ENCODE peak calls at places on chromosomes 16 and 17, in ten cellular contexts. L is uterus; Z is fibroblast of lung; T is upper lobe of right lung; N is GM23248; Y is upper lobe of left lung; A is CD8-positive, alpha-beta T cell; Q is body of pancreas; B is cardiac muscle cell; W is suprapubic skin. O is an unnamed sample. For H3K9me3, the result is how much of the 10 kb centered on the place peaks cover.

GRCh38 chr16:27952811-27953210 is 110.7 kb downstream of the GSG1L start:
- DNase-seq in L (no peak), Z (no peak), T (no peak), N (no peak), Y (no peak), A (no peak), Q (no peak), B (no peak), W (peak), O (no peak)

GRCh38 chr17:29219378-29220047 is 27.1 kb upstream of the CRYBA1 start:
- DNase-seq in L (peak), Z (peak), T (peak), N (peak), Y (no peak), A (peak), Q (peak), B (peak), W (peak), O (peak)

GRCh38 chr17:22090263-22090935 is 398.1 kb downstream of the KCNJ18 start:
- DNase-seq in L (no peak), Z (no peak), T (no peak), N (no peak), Y (no peak), A (no peak), Q (no peak), B (no peak), W (no peak), O (no peak)

GRCh38 chr16:86214326-86215232 is 295.7 kb upstream of the FOXF1 start:
- DNase-seq in L (no peak), Z (peak), T (peak), N (no peak), Y (no peak), A (no peak), Q (peak), B (no peak), W (no peak), O (no peak)

GRCh38 chr17:228223-228615 is 46.8 kb upstream of the DOC2B start:
- DNase-seq in L (no peak), Z (no peak), T (peak), N (no peak), Y (no peak), A (no peak), Q (no peak), B (no peak), W (peak), O (no peak)

GRCh38 chr17:29237476-29238132 is 9.1 kb upstream of the CRYBA1 start:
- DNase-seq in L (no peak), Z (peak), T (no peak), N (peak), Y (no peak), A (no peak), Q (no peak), B (no peak), W (no peak), O (no peak)

GRCh38 chr16:4698321-4699029 is 5.1 kb downstream of the NUDT16L1 start:
- DNase-seq in L (no peak), Z (no peak), T (no peak), N (no peak), Y (peak), A (no peak), Q (no peak), B (no peak), W (no peak), O (no peak)

GRCh38 chr17:50364715-50365114 is 8.3 kb downstream of the MRPL27 start:
- DNase-seq in L (no peak), Z (no peak), T (no peak), N (peak), Y (peak), A (no peak), Q (no peak), B (no peak), W (peak), O (no peak)

GRCh38 chr17:43416998-43417891 is 18.5 kb downstream of the ARL4D start:
- DNase-seq in L (peak), Z (peak), T (peak), N (peak), Y (no peak), A (no peak), Q (no peak), B (peak), W (peak), O (no peak)

GRCh38 chr17:68424861-68425260 is 32.4 kb downstream of the WIPI1 start:
- DNase-seq in L (no peak), Z (no peak), T (peak), N (no peak), Y (peak), A (no peak), Q (peak), B (no peak), W (peak), O (no peak)

GRCh38 chr17:72158895-72159885 is 38.4 kb downstream of the SOX9 start:
- DNase-seq in L (no peak), Z (peak), T (no peak), N (no peak), Y (no peak), A (no peak), Q (no peak), B (no peak), W (no peak), O (no peak)

GRCh38 chr16:1082952-1083675 is 10.6 kb downstream of the SSTR5 start:
- DNase-seq in L (no peak), Z (no peak), T (no peak), N (no peak), Y (peak), A (no peak), Q (no peak), B (no peak), W (no peak), O (no peak)

GRCh38 chr17:71304498-71305158 is 816.2 kb upstream of the SOX9 start:
- DNase-seq in L (no peak), Z (no peak), T (no peak), N (no peak), Y (no peak), A (no peak), Q (no peak), B (no peak), W (no peak), O (no peak)

GRCh38 chr17:18889658-18890057 is 31.7 kb downstream of the PRPSAP2 start:
- DNase-seq in L (no peak), Z (no peak), T (no peak), N (no peak), Y (no peak), A (no peak), Q (no peak), B (no peak), W (no peak), O (no peak)

GRCh38 chr16:84833542-84834402 is 14.0 kb downstream of the CRISPLD2 start:
- DNase-seq in L (no peak), Z (peak), T (no peak), N (no peak), Y (peak), A (no peak), Q (no peak), B (no peak), W (no peak), O (no peak)

GRCh38 chr16:1619976-1620375 is 7.8 kb downstream of the CRAMP1 start:
- DNase-seq in L (no peak), Z (no peak), T (no peak), N (no peak), Y (no peak), A (no peak), Q (no peak), B (no peak), W (no peak), O (no peak)

GRCh38 chr16:85961988-85962915 is 63.3 kb downstream of the IRF8 start:
- DNase-seq in L (no peak), Z (no peak), T (no peak), N (no peak), Y (no peak), A (no peak), Q (no peak), B (peak), W (no peak), O (no peak)

GRCh38 chr16:4435668-4436067 is 10.0 kb downstream of the DNAJA3 start:
- DNase-seq in L (no peak), Z (peak), T (no peak), N (peak), Y (no peak), A (no peak), Q (no peak), B (no peak), W (no peak), O (no peak)

GRCh38 chr16:19458722-19459379 is 41.2 kb downstream of the TMC5 start:
- DNase-seq in L (no peak), Z (no peak), T (no peak), N (no peak), Y (peak), A (no peak), Q (no peak), B (no peak), W (no peak), O (no peak)

GRCh38 chr16:2008009-2008526 is 1.6 kb downstream of the ZNF598 start:
- DNase-seq in L (no peak), Z (peak), T (no peak), N (peak), Y (peak), A (peak), Q (peak), B (no peak), W (peak), O (no peak)

GRCh38 chr16:49250689-49251088 is 30.9 kb downstream of the CBLN1 start:
- DNase-seq in L (no peak), Z (no peak), T (no peak), N (no peak), Y (no peak), A (no peak), Q (no peak), B (no peak), W (no peak), O (no peak)
- H3K9me3 ChIP-seq in L (under half), Z (under half), T (under half), N (under half), Y (under half), A (under half), Q (under half), B (under half), W (under half), O (under half)

DNA sequence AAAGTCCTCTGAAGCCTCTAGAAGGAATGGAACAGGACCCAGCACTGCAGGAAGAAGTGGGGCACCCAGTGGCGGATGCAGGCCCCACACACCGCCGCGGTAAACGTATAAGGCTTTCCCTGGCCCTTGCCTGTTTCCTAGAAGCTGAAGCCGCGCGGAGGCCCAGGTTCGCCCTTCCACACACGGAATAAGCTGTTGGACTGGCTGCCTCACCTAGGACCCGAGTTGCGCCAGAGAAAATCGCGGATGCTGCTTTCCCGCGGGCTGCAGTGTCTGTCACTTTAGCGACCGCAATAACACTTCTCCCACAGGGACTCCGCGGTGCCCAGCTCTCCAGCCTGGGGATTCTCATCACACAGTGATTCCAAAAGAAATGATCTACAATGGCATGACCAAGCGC is 1736.9 kb downstream of the TP53TG3F start:
- DNase-seq in L (no peak), Z (no peak), T (peak), N (no peak), Y (peak), A (no peak), Q (no peak), B (no peak), W (no peak), O (no peak)
- H3K9me3 ChIP-seq in L (under half), Z (under half), T (under half), N (under half), Y (under half), A (under half), Q (under half), B (under half), W (under half), O (under half)

DNA sequence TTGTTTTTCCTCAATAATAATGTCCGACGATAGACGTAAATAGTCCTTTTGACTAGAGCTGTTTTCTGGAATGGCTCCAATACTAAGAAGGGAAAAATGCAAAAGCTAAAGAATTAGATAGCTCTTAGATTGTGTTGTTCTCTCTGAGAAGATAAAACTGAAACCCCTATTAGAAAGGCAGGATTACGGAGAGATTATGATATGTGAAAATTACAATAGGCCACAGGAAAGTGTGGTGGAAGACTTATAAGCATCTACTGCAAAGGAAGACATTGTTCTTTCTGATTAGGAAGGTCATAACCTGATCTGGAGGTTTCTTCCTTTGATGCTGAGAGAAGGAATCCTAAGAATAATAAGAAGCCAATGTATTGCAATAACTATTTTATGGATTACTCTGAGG is 33.5 kb upstream of the KCNJ16 start:
- DNase-seq in L (no peak), Z (peak), T (no peak), N (no peak), Y (no peak), A (no peak), Q (no peak), B (no peak), W (no peak), O (no peak)
- H3K9me3 ChIP-seq in L (under half), Z (under half), T (under half), N (under half), Y (under half), A (under half), Q (under half), B (under half), W (under half), O (under half)

GRCh38 chr17:79741401-79741750 is 10.6 kb downstream of the ENPP7 start:
- DNase-seq in L (no peak), Z (no peak), T (no peak), N (no peak), Y (no peak), A (no peak), Q (no peak), B (no peak), W (no peak), O (no peak)
- H3K9me3 ChIP-seq in L (under half), Z (under half), T (under half), N (under half), Y (under half), A (under half), Q (under half), B (under half), W (under half), O (under half)

DNA sequence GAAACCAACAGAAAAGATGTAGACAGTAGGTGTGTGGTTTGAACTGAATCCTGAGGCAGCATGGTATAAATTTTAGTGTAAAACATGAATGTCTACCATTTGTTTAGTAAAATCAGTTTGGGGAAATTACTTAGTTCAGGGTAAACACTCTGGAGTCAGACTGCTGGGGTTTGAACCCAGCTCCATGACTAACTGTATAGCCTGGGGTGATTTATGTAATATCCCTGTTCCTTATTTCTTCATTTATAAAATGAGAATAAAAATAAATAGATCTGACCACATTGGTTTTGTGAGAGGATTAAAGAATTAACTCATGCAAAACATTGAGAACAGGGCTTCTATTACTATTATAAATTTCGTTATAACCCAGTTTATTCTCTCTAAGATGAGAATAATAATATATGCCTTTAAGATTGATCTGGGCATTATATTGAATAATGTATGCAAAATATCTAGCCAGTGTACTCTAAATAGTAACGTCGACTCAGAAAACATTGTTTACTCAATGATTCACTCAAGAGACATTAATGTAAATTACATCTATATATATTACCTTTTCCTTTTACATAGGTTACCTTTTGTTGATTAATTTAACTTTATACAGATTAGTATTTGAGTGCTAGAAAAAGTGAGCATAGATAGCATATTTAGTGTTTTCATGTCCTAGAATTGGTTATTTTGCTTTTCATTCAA is 120.6 kb upstream of the KCNJ16 start:
- DNase-seq in L (no peak), Z (peak), T (no peak), N (no peak), Y (no peak), A (no peak), Q (no peak), B (no peak), W (no peak), O (no peak)
- H3K9me3 ChIP-seq in L (under half), Z (under half), T (under half), N (under half), Y (under half), A (under half), Q (under half), B (under half), W (under half), O (under half)

GRCh38 chr16:35602116-35602515 is 2142.7 kb downstream of the TP53TG3F start:
- DNase-seq in L (no peak), Z (no peak), T (no peak), N (no peak), Y (no peak), A (no peak), Q (no peak), B (no peak), W (no peak), O (no peak)
- H3K9me3 ChIP-seq in L (under half), Z (under half), T (under half), N (under half), Y (under half), A (under half), Q (under half), B (under half), W (under half), O (under half)

GRCh38 chr16:35908152-35908551 is 2448.7 kb downstream of the TP53TG3F start:
- DNase-seq in L (no peak), Z (no peak), T (no peak), N (no peak), Y (no peak), A (no peak), Q (no peak), B (no peak), W (no peak), O (no peak)
- H3K9me3 ChIP-seq in L (under half), Z (under half), T (under half), N (under half), Y (under half), A (under half), Q (under half), B (under half), W (under half), O (under half)